ENCODE peak calls at places on chromosomes 12 and 14, in six cellular contexts. One of them, this sample, is unnamed.

GRCh38 chr12:19757317-19757877 is 318.1 kb downstream of the AEBP2 start:
- DNase-seq in HepG2: no peak
- DNase-seq in GM12878: peak
- DNase-seq in K562: no peak
- DNase-seq in H1: no peak
- DNase-seq in GM12891: no peak
- DNase-seq in this sample: no peak

GRCh38 chr14:90398315-90398811 is 1.5 kb downstream of the CALM1 start:
- DNase-seq in HepG2: no peak
- DNase-seq in GM12878: no peak
- DNase-seq in K562: peak
- DNase-seq in H1: no peak
- DNase-seq in GM12891: peak
- DNase-seq in this sample: no peak

GRCh38 chr14:58918066-58918465 is 270.4 kb upstream of the DAAM1 start:
- DNase-seq in HepG2: no peak
- DNase-seq in GM12878: no peak
- DNase-seq in K562: no peak
- DNase-seq in H1: no peak
- DNase-seq in GM12891: no peak
- DNase-seq in this sample: no peak

GRCh38 chr12:75977952-75978671 is 53.5 kb downstream of the PHLDA1 start:
- DNase-seq in HepG2: peak
- DNase-seq in GM12878: peak
- DNase-seq in K562: peak
- DNase-seq in H1: peak
- DNase-seq in GM12891: peak
- DNase-seq in this sample: peak

GRCh38 chr12:16389594-16389993 is 42.1 kb downstream of the MGST1 start:
- DNase-seq in HepG2: no peak
- DNase-seq in GM12878: no peak
- DNase-seq in K562: no peak
- DNase-seq in H1: no peak
- DNase-seq in GM12891: no peak
- DNase-seq in this sample: no peak

GRCh38 chr12:45122776-45123380 is 72.0 kb upstream of the DBX2 start:
- DNase-seq in HepG2: peak
- DNase-seq in GM12878: no peak
- DNase-seq in K562: peak
- DNase-seq in H1: no peak
- DNase-seq in GM12891: no peak
- DNase-seq in this sample: no peak

GRCh38 chr12:6943387-6943718 is 263 bp upstream of the RNU7-1 start:
- DNase-seq in HepG2: peak
- DNase-seq in GM12878: no peak
- DNase-seq in K562: peak
- DNase-seq in H1: no peak
- DNase-seq in GM12891: peak
- DNase-seq in this sample: peak

GRCh38 chr12:102833687-102834435 is 83.2 kb downstream of the PAH start:
- DNase-seq in HepG2: no peak
- DNase-seq in GM12878: no peak
- DNase-seq in K562: no peak
- DNase-seq in H1: no peak
- DNase-seq in GM12891: no peak
- DNase-seq in this sample: no peak

GRCh38 chr14:39396448-39396847 is 35.8 kb downstream of the FBXO33 start:
- DNase-seq in HepG2: no peak
- DNase-seq in GM12878: no peak
- DNase-seq in K562: no peak
- DNase-seq in H1: no peak
- DNase-seq in GM12891: no peak
- DNase-seq in this sample: no peak

GRCh38 chr14:37172024-37172869 is at the start of gene SLC25A21:
- DNase-seq in HepG2: peak
- DNase-seq in GM12878: no peak
- DNase-seq in K562: peak
- DNase-seq in H1: peak
- DNase-seq in GM12891: no peak
- DNase-seq in this sample: no peak
- TF ChIP-seq TAF1 in HepG2: peak
- TF ChIP-seq TAF1 in GM12878: no peak
- TF ChIP-seq TAF1 in K562: peak
- TF ChIP-seq TAF1 in H1: peak
- TF ChIP-seq TAF1 in GM12891: no peak
- TF ChIP-seq TAF1 in this sample: no peak

DNA sequence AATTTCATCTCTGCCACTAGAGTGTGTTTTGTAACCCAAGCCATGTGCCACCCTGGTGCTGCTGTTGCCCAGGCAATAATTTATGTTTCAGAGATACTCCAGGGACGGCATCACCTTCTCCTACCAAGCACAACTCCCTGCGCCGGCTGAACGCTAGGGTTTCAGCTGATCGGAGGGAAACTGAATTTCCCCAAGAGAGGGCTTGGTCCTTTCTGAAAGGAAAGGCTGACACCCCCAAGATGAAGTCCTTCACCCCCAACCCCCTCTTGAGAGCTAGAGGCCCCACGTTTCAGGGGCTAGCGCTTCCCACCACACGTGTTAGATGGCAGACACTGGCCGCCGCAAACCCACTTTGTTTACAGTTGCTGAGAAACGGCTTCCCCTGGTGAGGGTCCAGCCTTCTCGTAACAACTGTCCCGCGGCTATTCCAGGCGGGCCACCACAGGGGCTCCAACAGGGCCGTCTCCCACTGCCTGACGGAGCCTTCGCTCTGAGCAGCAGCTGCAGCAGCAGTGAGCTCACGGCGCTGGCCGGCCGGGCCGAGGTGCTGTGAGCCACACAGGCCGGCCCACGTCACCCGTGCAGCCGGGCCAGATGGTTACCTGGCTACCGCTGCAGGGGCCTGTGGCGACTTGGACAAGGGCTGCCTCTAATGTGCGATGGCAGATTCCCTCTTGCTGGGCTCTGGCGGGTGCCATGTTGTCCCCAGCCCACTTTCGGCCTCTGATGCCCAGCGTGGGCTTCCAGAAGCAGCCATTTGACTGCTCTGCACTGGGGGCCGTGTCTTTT is 66.4 kb downstream of the TESC start:
- DNase-seq in HepG2: no peak
- DNase-seq in GM12878: no peak
- DNase-seq in K562: no peak
- DNase-seq in H1: no peak
- DNase-seq in GM12891: no peak
- DNase-seq in this sample: no peak
- TF ChIP-seq POLR2AphosphoS5 in HepG2: no peak
- TF ChIP-seq POLR2AphosphoS5 in GM12878: no peak
- TF ChIP-seq POLR2AphosphoS5 in K562: no peak
- TF ChIP-seq POLR2AphosphoS5 in H1: no peak
- TF ChIP-seq POLR2AphosphoS5 in GM12891: no peak
- TF ChIP-seq POLR2AphosphoS5 in this sample: no peak

GRCh38 chr14:71318097-71318459 is 410.8 kb downstream of the PCNX1 start:
- DNase-seq in HepG2: no peak
- DNase-seq in GM12878: no peak
- DNase-seq in K562: no peak
- DNase-seq in H1: no peak
- DNase-seq in GM12891: no peak
- DNase-seq in this sample: no peak

GRCh38 chr14:71319646-71320045 is 412.4 kb downstream of the PCNX1 start:
- DNase-seq in HepG2: no peak
- DNase-seq in GM12878: no peak
- DNase-seq in K562: no peak
- DNase-seq in H1: no peak
- DNase-seq in GM12891: no peak
- DNase-seq in this sample: no peak

GRCh38 chr14:71320734-71321555 is 413.7 kb downstream of the PCNX1 start:
- DNase-seq in HepG2: no peak
- DNase-seq in GM12878: no peak
- DNase-seq in K562: peak
- DNase-seq in H1: no peak
- DNase-seq in GM12891: peak
- DNase-seq in this sample: peak

GRCh38 chr14:71321556-71322315 is 414.5 kb downstream of the PCNX1 start:
- DNase-seq in HepG2: peak
- DNase-seq in GM12878: no peak
- DNase-seq in K562: no peak
- DNase-seq in H1: no peak
- DNase-seq in GM12891: no peak
- DNase-seq in this sample: no peak

GRCh38 chr14:71320107-71320733 is 413.0 kb downstream of the PCNX1 start:
- DNase-seq in HepG2: peak
- DNase-seq in GM12878: peak
- DNase-seq in K562: peak
- DNase-seq in H1: peak
- DNase-seq in GM12891: peak
- DNase-seq in this sample: peak
- TF ChIP-seq POLR2A in HepG2: peak
- TF ChIP-seq POLR2A in GM12878: peak
- TF ChIP-seq POLR2A in K562: peak
- TF ChIP-seq POLR2A in H1: peak
- TF ChIP-seq POLR2A in GM12891: peak
- TF ChIP-seq POLR2A in this sample: peak

DNA sequence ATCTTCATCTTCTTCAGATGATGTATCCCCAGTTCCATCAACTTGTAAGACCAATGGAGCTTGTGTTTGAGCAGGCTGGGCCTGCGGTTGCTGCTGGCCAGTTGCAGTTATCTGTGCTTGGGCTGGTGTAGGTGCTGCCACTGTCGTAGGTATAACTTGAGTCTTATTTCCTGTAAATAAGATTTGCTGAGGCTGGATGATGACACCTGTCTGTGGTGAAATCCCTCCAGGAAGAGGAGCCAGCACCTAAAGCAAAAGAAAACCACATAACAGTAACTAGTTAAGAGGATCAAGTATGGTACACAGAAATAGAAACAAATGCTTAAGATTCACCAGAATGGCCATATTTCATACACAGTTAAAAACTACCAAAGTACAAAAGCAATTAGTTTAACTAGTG is 28.2 kb downstream of the GTF2A1 start:
- DNase-seq in HepG2: no peak
- DNase-seq in GM12878: no peak
- DNase-seq in K562: no peak
- DNase-seq in H1: no peak
- DNase-seq in GM12891: no peak
- DNase-seq in this sample: no peak
- TF ChIP-seq TAF1 in HepG2: no peak
- TF ChIP-seq TAF1 in GM12878: no peak
- TF ChIP-seq TAF1 in K562: no peak
- TF ChIP-seq TAF1 in H1: no peak
- TF ChIP-seq TAF1 in GM12891: no peak
- TF ChIP-seq TAF1 in this sample: no peak

GRCh38 chr12:51589557-51590176 is 1.4 kb upstream of the SCN8A start:
- DNase-seq in HepG2: no peak
- DNase-seq in GM12878: no peak
- DNase-seq in K562: no peak
- DNase-seq in H1: no peak
- DNase-seq in GM12891: no peak
- DNase-seq in this sample: no peak

GRCh38 chr12:51589060-51589459 is 2.0 kb upstream of the SCN8A start:
- DNase-seq in HepG2: no peak
- DNase-seq in GM12878: no peak
- DNase-seq in K562: no peak
- DNase-seq in H1: no peak
- DNase-seq in GM12891: no peak
- DNase-seq in this sample: no peak

GRCh38 chr12:51591020-51591901 is at the start of gene SCN8A:
- DNase-seq in HepG2: no peak
- DNase-seq in GM12878: no peak
- DNase-seq in K562: peak
- DNase-seq in H1: no peak
- DNase-seq in GM12891: peak
- DNase-seq in this sample: peak

GRCh38 chr12:51592034-51592705 is 1.1 kb downstream of the SCN8A start:
- DNase-seq in HepG2: no peak
- DNase-seq in GM12878: no peak
- DNase-seq in K562: no peak
- DNase-seq in H1: no peak
- DNase-seq in GM12891: no peak
- DNase-seq in this sample: no peak

DNA sequence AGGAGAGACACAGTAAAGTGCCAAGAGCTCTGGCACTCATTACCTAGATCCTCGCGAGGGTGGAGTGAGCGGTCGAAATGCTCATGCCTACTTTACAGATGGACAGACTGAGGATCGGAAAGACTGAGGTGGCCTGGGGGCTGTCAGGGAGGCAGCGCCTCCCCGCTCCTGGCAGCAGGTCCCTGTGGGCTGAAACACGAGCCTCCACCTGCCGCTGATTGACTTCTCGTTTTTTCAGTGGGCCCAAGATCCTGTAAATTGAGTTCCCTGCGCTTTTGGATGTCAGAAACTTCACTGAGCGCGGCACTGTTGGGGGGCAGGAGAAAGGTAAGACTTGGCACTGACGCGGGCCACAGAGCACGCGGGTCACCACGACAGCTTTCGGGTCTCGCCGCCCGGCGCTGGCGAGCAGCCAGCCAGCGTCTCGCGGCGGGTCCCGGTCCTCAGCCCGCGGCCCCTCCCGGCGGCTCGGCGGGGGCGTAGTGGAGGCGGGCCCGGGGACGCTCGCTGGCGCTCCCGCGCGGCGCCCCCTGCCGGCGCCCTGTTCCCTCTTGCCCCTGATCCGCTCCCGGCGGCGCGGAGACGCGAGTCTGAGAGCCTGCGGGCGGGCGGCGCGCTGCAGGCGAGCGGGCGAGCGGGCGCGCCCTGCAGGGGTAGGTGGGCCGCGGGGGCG is 550 bp upstream of the SCN8A start:
- DNase-seq in HepG2: peak
- DNase-seq in GM12878: no peak
- DNase-seq in K562: peak
- DNase-seq in H1: peak
- DNase-seq in GM12891: peak
- DNase-seq in this sample: peak
- TF ChIP-seq POLR2AphosphoS5 in HepG2: no peak
- TF ChIP-seq POLR2AphosphoS5 in GM12878: no peak
- TF ChIP-seq POLR2AphosphoS5 in K562: no peak
- TF ChIP-seq POLR2AphosphoS5 in H1: no peak
- TF ChIP-seq POLR2AphosphoS5 in GM12891: no peak
- TF ChIP-seq POLR2AphosphoS5 in this sample: no peak

GRCh38 chr14:31229638-31230229 is 22.1 kb upstream of the HECTD1 start:
- DNase-seq in HepG2: peak
- DNase-seq in GM12878: no peak
- DNase-seq in K562: peak
- DNase-seq in H1: no peak
- DNase-seq in GM12891: no peak
- DNase-seq in this sample: no peak
- TF ChIP-seq POLR2A in HepG2: peak
- TF ChIP-seq POLR2A in GM12878: no peak
- TF ChIP-seq POLR2A in K562: peak
- TF ChIP-seq POLR2A in H1: no peak
- TF ChIP-seq POLR2A in GM12891: no peak
- TF ChIP-seq POLR2A in this sample: no peak

This sample was measured in GM12892.